ENCODE peak calls at places on chromosomes 13 and 19, in seven cellular contexts. S is uterus, B is SK-N-SH, V is AG10803, F is tibial artery, W is GM12864, Q is tibial nerve. T is an unnamed sample.

GRCh38 chr13:111202149-111202548 is 87.0 kb downstream of the ARHGEF7 start:
- DNase-seq in W (no peak), B (no peak), Q (no peak), S (no peak), V (no peak), F (no peak), T (peak; percentile 36)

GRCh38 chr13:30572859-30573275 is 44.9 kb upstream of the USPL1 start:
- DNase-seq in Q (no peak), S (no peak), B (peak; percentile 15), W (no peak), V (peak; percentile 54), F (no peak), T (peak; percentile 72)

GRCh38 chr13:31213681-31214289 is 14.0 kb downstream of the B3GLCT start:
- DNase-seq in S (no peak), W (no peak), B (no peak), Q (no peak), F (no peak), V (peak; percentile 29), T (no peak)

GRCh38 chr13:99357149-99357596 is 50.0 kb upstream of the GPR183 start:
- DNase-seq in B (no peak), Q (no peak), W (no peak), S (no peak), F (no peak), V (peak; percentile 20), T (peak; percentile 86)

GRCh38 chr13:40535345-40535836 is 131.1 kb downstream of the FOXO1 start:
- DNase-seq in S (no peak), W (no peak), V (no peak), Q (no peak), F (no peak), B (no peak), T (no peak)

GRCh38 chr13:95485518-95486144 is 66.9 kb upstream of the CLDN10 start:
- DNase-seq in W (no peak), B (peak; percentile 45), V (no peak), S (no peak), F (no peak), Q (no peak), T (peak; percentile 9)

GRCh38 chr19:45130888-45131615 is 29.7 kb downstream of the NKPD1 start:
- DNase-seq in V (no peak), S (no peak), Q (no peak), B (no peak), W (no peak), F (no peak), T (no peak)

GRCh38 chr13:106186366-106187030 is 349.0 kb downstream of the EFNB2 start:
- DNase-seq in B (no peak), W (no peak), F (no peak), S (no peak), V (no peak), Q (no peak), T (no peak)

GRCh38 chr19:46784262-46785053 is 3.9 kb downstream of the SLC1A5 start:
- DNase-seq in S (peak; percentile 83), F (peak; percentile 75), V (peak; percentile 98), B (peak; percentile 64), Q (peak; percentile 63), W (peak; percentile 74), T (peak; percentile 91)

GRCh38 chr13:25213716-25214115 is 41.6 kb upstream of the AMER2 start:
- DNase-seq in B (no peak), W (no peak), Q (no peak), S (no peak), V (peak; percentile 53), F (no peak), T (no peak)

GRCh38 chr19:54462713-54463530 is 656 bp downstream of the LENG9 start:
- DNase-seq in F (peak; percentile 52), W (no peak), S (peak; percentile 74), Q (peak; percentile 35), V (peak; percentile 63), B (peak; percentile 57), T (peak; percentile 71)

GRCh38 chr19:11486661-11487503 is 6.0 kb upstream of the ELAVL3 start:
- DNase-seq in W (no peak), Q (no peak), F (no peak), B (peak; percentile 29), S (no peak), V (no peak), T (no peak)

GRCh38 chr13:94411747-94412146 is 67.7 kb downstream of the DCT start:
- DNase-seq in S (no peak), V (no peak), W (no peak), B (no peak), Q (no peak), F (no peak), T (no peak)

DNA sequence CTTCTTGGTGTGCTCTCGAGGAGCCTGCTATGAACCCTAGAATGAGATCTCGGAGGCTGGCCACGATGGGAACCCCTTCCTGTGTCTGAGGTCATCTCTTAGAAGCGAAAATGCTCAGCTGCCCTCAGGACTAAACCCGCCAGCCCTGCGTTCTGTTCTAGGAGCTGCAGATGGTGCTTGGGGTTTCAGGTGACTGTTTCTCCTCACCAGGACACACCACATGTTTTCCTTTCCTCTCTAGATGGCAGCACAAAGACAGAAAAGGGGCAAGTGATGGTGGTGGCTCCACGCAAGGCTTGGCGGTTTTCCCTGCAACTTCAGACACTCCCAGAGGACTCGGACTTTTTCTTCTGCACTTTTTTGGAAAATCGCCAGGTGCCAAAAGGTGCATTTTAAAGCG is 60.1 kb downstream of the RNASEH2B start:
- DNase-seq in W (no peak), F (no peak), Q (no peak), V (peak; percentile 5), S (no peak), B (no peak), T (no peak)
- TF ChIP-seq CTCF in W (no peak), F (peak; percentile 29), Q (no peak), V (peak; percentile 11), S (no peak), B (no peak), T (peak; percentile 1)

GRCh38 chr13:23445794-23446193 is 12.3 kb upstream of the SACS start:
- DNase-seq in Q (no peak), V (no peak), S (no peak), W (no peak), B (no peak), F (no peak), T (no peak)

GRCh38 chr13:23443878-23444277 is 10.4 kb upstream of the SACS start:
- DNase-seq in S (no peak), Q (no peak), W (no peak), F (no peak), B (no peak), V (no peak), T (no peak)

GRCh38 chr13:23449386-23450162 is 16.1 kb upstream of the SACS start:
- DNase-seq in V (no peak), W (no peak), F (no peak), S (no peak), Q (no peak), B (no peak), T (peak; percentile 40)

GRCh38 chr13:23450340-23451046 is 17.0 kb upstream of the SACS start:
- DNase-seq in Q (no peak), F (no peak), V (no peak), B (peak; percentile 74), W (no peak), S (no peak), T (no peak)

GRCh38 chr13:23447927-23448326 is 14.4 kb upstream of the SACS start:
- DNase-seq in V (peak; percentile 84), F (no peak), B (no peak), S (no peak), W (no peak), Q (no peak), T (peak; percentile 66)
- H3K4me3 ChIP-seq in V (no peak overlapping the region), F (no peak overlapping the region), B (no peak overlapping the region), S (no peak overlapping the region), W (no peak overlapping the region), Q (no peak overlapping the region), T (no peak overlapping the region)

GRCh38 chr13:59172076-59172475 is 991.7 kb downstream of the DIAPH3 start:
- DNase-seq in S (no peak), W (no peak), V (no peak), Q (no peak), F (no peak), B (no peak), T (no peak)

GRCh38 chr13:59182241-59182640 is 981.5 kb downstream of the DIAPH3 start:
- DNase-seq in Q (no peak), S (no peak), F (no peak), V (no peak), W (no peak), B (no peak), T (no peak)

GRCh38 chr13:59178344-59178743 is 985.4 kb downstream of the DIAPH3 start:
- DNase-seq in Q (no peak), S (no peak), F (no peak), B (no peak), V (no peak), W (no peak), T (peak; percentile 35)

GRCh38 chr13:59176775-59177174 is 987.0 kb downstream of the DIAPH3 start:
- DNase-seq in F (no peak), Q (no peak), W (no peak), V (no peak), S (no peak), B (no peak), T (no peak)
- TF ChIP-seq CTCF in F (no peak), Q (no peak), W (peak; percentile 50), V (peak; percentile 2), S (no peak), B (peak; percentile 45), T (peak; percentile 6)

DNA sequence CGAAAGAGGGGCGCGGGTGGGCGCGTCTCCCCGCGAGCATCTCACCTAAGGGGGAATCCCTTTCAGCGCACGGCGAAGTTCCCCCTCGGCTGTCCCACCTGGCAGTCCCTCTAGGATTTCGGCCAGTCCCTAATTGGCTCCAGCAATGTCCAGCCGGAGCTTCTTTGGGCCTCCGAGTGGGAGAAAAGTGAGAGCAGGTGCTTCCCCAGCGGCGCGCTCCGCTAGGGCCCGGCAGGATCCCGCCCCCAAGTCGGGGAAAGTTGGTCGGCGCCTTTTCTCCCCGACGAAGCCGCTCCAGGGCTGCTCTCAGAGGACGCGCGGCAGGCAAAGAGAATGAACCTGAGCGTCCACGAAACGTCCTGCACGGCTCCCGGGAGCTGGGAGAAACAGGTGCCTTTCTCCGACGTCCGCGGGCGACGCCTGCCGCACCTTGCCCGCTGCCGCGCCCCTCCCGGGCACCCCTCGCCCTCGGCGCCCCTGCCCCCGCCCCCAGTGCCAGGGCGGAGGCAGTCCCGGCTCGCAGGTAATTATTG is 366 bp upstream of the KL start:
- DNase-seq in F (no peak), Q (no peak), S (peak; percentile 17), V (no peak), W (no peak), B (no peak), T (no peak)
- H3K4me3 ChIP-seq in F (peak overlapping the region; percentile 51), Q (peak overlapping the region; percentile 61), S (peak overlapping the region; percentile 33), V (no peak overlapping the region), W (peak overlapping the region; percentile 54), B (peak overlapping the region; percentile 32), T (no peak overlapping the region)

GRCh38 chr13:42078113-42078769 is 29.8 kb downstream of the DGKH start:
- DNase-seq in V (peak; percentile 35), W (no peak), F (no peak), S (no peak), Q (no peak), B (peak; percentile 20), T (no peak)
- TF ChIP-seq CTCF in V (no peak), W (no peak), F (no peak), S (no peak), Q (no peak), B (no peak), T (no peak)

GRCh38 chr19:1761528-1762242 is 8.4 kb downstream of the ONECUT3 start:
- DNase-seq in V (no peak), W (no peak), B (peak; percentile 35), F (no peak), Q (no peak), S (no peak), T (no peak)
- H3K4me3 ChIP-seq in V (no peak overlapping the region), W (no peak overlapping the region), B (no peak overlapping the region), F (no peak overlapping the region), Q (no peak overlapping the region), S (no peak overlapping the region), T (no peak overlapping the region)

T was measured in cardiac fibroblast.